ENCODE peak calls at places on chromosomes 12 and 14, in six cellular contexts. W, T, F, B, S and P are unnamed samples.

GRCh38 chr14:72783741-72784140 is 110.2 kb downstream of the DPF3 start:
- DNase-seq in W (no peak), T (no peak), F (no peak), B (no peak), S (no peak), P (no peak)

GRCh38 chr12:27531916-27532315 is 7.9 kb downstream of the PPFIBP1 start:
- DNase-seq in W (peak), T (no peak), F (no peak), B (no peak), S (no peak), P (no peak)

GRCh38 chr12:26122681-26123481 is 2.0 kb downstream of the BHLHE41 start:
- DNase-seq in W (peak), T (no peak), F (peak), B (peak), S (peak), P (peak)

GRCh38 chr12:131063960-131064359 is 110.3 kb downstream of the ADGRD1 start:
- DNase-seq in W (no peak), T (no peak), F (no peak), B (no peak), S (no peak), P (no peak)

GRCh38 chr14:60738843-60739508 is 4.4 kb downstream of the MNAT1 start:
- DNase-seq in W (no peak), T (no peak), F (no peak), B (no peak), S (no peak), P (no peak)

GRCh38 chr14:105021656-105022275 is 883 bp upstream of the CDCA4 start:
- DNase-seq in W (peak), T (peak), F (no peak), B (peak), S (no peak), P (peak)

GRCh38 chr14:70782361-70782760 is 27.0 kb downstream of the MAP3K9 start:
- DNase-seq in W (peak), T (no peak), F (no peak), B (no peak), S (no peak), P (no peak)

GRCh38 chr14:52461721-52462120 is 90.6 kb downstream of the TXNDC16 start:
- DNase-seq in W (no peak), T (no peak), F (no peak), B (no peak), S (no peak), P (no peak)

GRCh38 chr12:80551897-80552296 is 107.9 kb downstream of the PTPRQ start:
- DNase-seq in W (peak), T (no peak), F (no peak), B (no peak), S (no peak), P (no peak)

GRCh38 chr12:27969011-27969900 is 3.3 kb downstream of the PTHLH start:
- DNase-seq in W (peak), T (no peak), F (peak), B (peak), S (no peak), P (peak)

GRCh38 chr12:50400104-50400637 is 514 bp upstream of the LARP4 start:
- DNase-seq in W (no peak), T (no peak), F (no peak), B (no peak), S (no peak), P (no peak)

GRCh38 chr14:91119556-91120311 is 5.9 kb downstream of the DGLUCY start:
- DNase-seq in W (peak), T (no peak), F (no peak), B (no peak), S (no peak), P (no peak)

GRCh38 chr12:108712925-108713203 is 18.5 kb downstream of the CORO1C start:
- DNase-seq in W (peak), T (no peak), F (no peak), B (no peak), S (no peak), P (no peak)

GRCh38 chr12:54428050-54429013 is 9.3 kb upstream of the ITGA5 start:
- DNase-seq in W (peak), T (no peak), F (peak), B (no peak), S (no peak), P (peak)

GRCh38 chr14:100404419-100404818 is 81.3 kb downstream of the SLC25A47 start:
- DNase-seq in W (no peak), T (no peak), F (no peak), B (no peak), S (no peak), P (no peak)

GRCh38 chr14:95692109-95692508 is 5.9 kb downstream of the TCL1B start:
- DNase-seq in W (no peak), T (no peak), F (no peak), B (no peak), S (no peak), P (no peak)

GRCh38 chr12:29534935-29535334 is 37.4 kb upstream of the OVCH1 start:
- DNase-seq in W (no peak), T (no peak), F (no peak), B (no peak), S (no peak), P (no peak)

GRCh38 chr12:39581592-39581991 is 38.0 kb downstream of the ABCD2 start:
- DNase-seq in W (no peak), T (no peak), F (no peak), B (no peak), S (no peak), P (no peak)

GRCh38 chr12:87967871-87968270 is 61.3 kb downstream of the C12orf50 start:
- DNase-seq in W (no peak), T (no peak), F (no peak), B (no peak), S (no peak), P (no peak)

GRCh38 chr14:89801128-89801527 is 153.4 kb downstream of the EFCAB11 start:
- DNase-seq in W (peak), T (no peak), F (no peak), B (no peak), S (no peak), P (no peak)

GRCh38 chr12:98796745-98797144 is 151.7 kb downstream of the APAF1 start:
- DNase-seq in W (no peak), T (no peak), F (no peak), B (no peak), S (no peak), P (no peak)

GRCh38 chr14:57833304-57833703 is 32.6 kb downstream of the SLC35F4 start:
- DNase-seq in W (peak), T (no peak), F (no peak), B (peak), S (no peak), P (no peak)

GRCh38 chr12:7068240-7068993 is 7.9 kb downstream of the C1S start:
- DNase-seq in W (no peak), T (no peak), F (peak), B (no peak), S (no peak), P (peak)

GRCh38 chr12:24507827-24508226 is 441.1 kb downstream of the BCAT1 start:
- DNase-seq in W (no peak), T (no peak), F (no peak), B (no peak), S (no peak), P (no peak)

DNA sequence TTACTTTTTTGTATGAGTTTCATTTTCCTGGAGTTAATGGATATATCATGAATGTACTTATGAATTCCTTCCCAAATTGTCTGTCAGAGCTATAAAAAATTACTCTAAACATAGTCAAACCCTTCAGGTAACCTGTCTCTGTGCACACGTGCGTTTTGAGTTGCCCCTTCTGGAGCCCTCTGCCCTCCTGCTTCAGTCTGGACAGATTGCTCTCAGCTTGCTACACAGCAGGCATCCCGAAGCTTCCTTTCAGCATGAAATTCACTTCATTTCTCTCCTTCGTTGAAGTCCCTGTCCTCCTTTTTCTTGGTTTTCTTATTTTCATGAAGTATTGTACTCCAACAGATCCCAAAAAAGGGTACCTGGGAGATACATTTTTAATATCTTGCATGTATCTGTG is 47.3 kb downstream of the FNTB start:
- DNase-seq in W (no peak), T (no peak), F (no peak), B (no peak), S (no peak), P (no peak)
- H3K27ac ChIP-seq in W (no peak), T (no peak), F (no peak), B (no peak), S (no peak), P (no peak)

DNA sequence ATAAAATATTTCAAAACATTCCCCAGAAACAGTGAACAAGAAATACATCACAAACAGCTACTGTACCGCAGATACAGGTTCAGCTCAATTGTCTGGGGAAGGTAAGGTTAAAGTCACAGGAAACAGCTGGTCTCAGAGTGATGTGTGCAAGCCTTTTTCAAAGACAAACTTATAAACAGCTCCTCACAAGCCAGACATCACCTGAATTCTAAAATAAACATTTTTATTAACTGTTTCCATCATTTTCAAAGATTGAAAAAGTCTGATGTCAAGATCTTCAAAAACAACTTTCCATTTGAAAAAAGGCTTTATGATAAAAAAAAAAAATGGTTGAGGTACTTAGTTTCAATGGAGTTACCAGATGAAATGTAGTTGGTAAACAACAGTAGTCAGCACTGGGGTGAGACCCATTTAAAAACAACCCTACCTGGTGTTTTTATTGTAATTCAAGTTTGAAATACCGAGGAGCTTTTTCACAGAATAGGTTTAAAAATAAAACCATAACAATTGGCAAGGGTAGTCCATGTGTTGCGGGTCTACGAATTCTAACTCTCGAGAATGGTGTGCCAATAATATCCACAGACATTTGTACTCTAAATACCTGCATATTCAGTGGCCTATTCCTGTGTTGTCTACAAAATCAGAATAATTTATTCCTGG is 3.9 kb downstream of the BTG1 start:
- DNase-seq in W (no peak), T (no peak), F (no peak), B (no peak), S (no peak), P (no peak)
- H3K4me3 ChIP-seq in W (peak), T (peak), F (peak), B (peak), S (peak), P (peak)

GRCh38 chr14:92890830-92891598 is 31.9 kb upstream of the CHGA start:
- DNase-seq in W (no peak), T (no peak), F (no peak), B (no peak), S (no peak), P (no peak)
- H3K27ac ChIP-seq in W (no peak), T (no peak), F (no peak), B (no peak), S (no peak), P (no peak)

GRCh38 chr12:51863921-51864700 is 15.6 kb upstream of the FIGNL2 start:
- DNase-seq in W (peak), T (no peak), F (no peak), B (no peak), S (peak), P (peak)
- H3K4me3 ChIP-seq in W (peak), T (peak), F (peak), B (no peak), S (peak), P (peak)

GRCh38 chr14:103259801-103260628 is 74.0 kb upstream of the EIF5 start:
- DNase-seq in W (no peak), T (no peak), F (no peak), B (no peak), S (no peak), P (no peak)
- H3K27ac ChIP-seq in W (peak), T (no peak), F (peak), B (peak), S (peak), P (peak)

GRCh38 chr12:106254724-106255123 is 6.9 kb upstream of the CKAP4 start:
- DNase-seq in W (no peak), T (no peak), F (no peak), B (no peak), S (no peak), P (no peak)
- H3K4me3 ChIP-seq in W (no peak), T (no peak), F (no peak), B (no peak), S (no peak), P (no peak)

GRCh38 chr12:128353271-128353670 is 86.3 kb downstream of the TMEM132C start:
- DNase-seq in W (no peak), T (no peak), F (no peak), B (no peak), S (no peak), P (no peak)

GRCh38 chr12:128356547-128356946 is 89.6 kb downstream of the TMEM132C start:
- DNase-seq in W (no peak), T (no peak), F (no peak), B (no peak), S (no peak), P (no peak)
- H3K27ac ChIP-seq in W (no peak), T (no peak), F (no peak), B (no peak), S (no peak), P (no peak)

GRCh38 chr12:9367828-9368227 is 159.6 kb upstream of the PZP start:
- DNase-seq in W (no peak), T (no peak), F (no peak), B (no peak), S (no peak), P (no peak)

GRCh38 chr12:9364224-9365176 is 156.3 kb upstream of the PZP start:
- DNase-seq in W (peak), T (peak), F (no peak), B (no peak), S (no peak), P (no peak)

GRCh38 chr12:9367201-9367600 is 159.0 kb upstream of the PZP start:
- DNase-seq in W (no peak), T (no peak), F (no peak), B (no peak), S (no peak), P (no peak)

GRCh38 chr12:9363145-9363544 is 154.9 kb upstream of the PZP start:
- DNase-seq in W (no peak), T (no peak), F (no peak), B (no peak), S (no peak), P (no peak)

GRCh38 chr12:9365296-9365695 is 157.1 kb upstream of the PZP start:
- DNase-seq in W (peak), T (no peak), F (no peak), B (no peak), S (no peak), P (no peak)
- H3K4me3 ChIP-seq in W (peak), T (no peak), F (no peak), B (no peak), S (no peak), P (no peak)

GRCh38 chr14:38951451-38951850 is 151.6 kb downstream of the SEC23A start:
- DNase-seq in W (peak), T (no peak), F (no peak), B (no peak), S (no peak), P (no peak)

GRCh38 chr14:38948576-38948975 is 154.5 kb downstream of the SEC23A start:
- DNase-seq in W (no peak), T (no peak), F (no peak), B (no peak), S (no peak), P (no peak)

GRCh38 chr14:38948171-38948570 is 154.9 kb downstream of the SEC23A start:
- DNase-seq in W (peak), T (no peak), F (no peak), B (no peak), S (no peak), P (no peak)

GRCh38 chr14:38947343-38947742 is 155.7 kb downstream of the SEC23A start:
- DNase-seq in W (no peak), T (no peak), F (no peak), B (no peak), S (no peak), P (no peak)

GRCh38 chr14:38950676-38951075 is 152.4 kb downstream of the SEC23A start:
- DNase-seq in W (peak), T (no peak), F (no peak), B (no peak), S (no peak), P (no peak)
- H3K27ac ChIP-seq in W (no peak), T (no peak), F (no peak), B (no peak), S (no peak), P (no peak)